ENCODE peak calls at places on chromosomes 13 and 19, in six cellular contexts. F is lower leg skin, C is mucosa of descending colon, H is AG09309, S is epithelial cell of proximal tubule, V is thoracic aorta. M is an unnamed sample.
A peak's percentile ranks its signal among the peaks of the same experiment; 100 is the strongest.

GRCh38 chr19:18674616-18675015 is 8.9 kb upstream of the CRTC1 start:
- DNase-seq in F (no peak), C (no peak), H (no peak), S (no peak), V (no peak), M (peak; percentile 39)

GRCh38 chr19:12703056-12703455 is 6.6 kb upstream of the FBXW9 start:
- DNase-seq in F (no peak), C (no peak), H (no peak), S (no peak), V (no peak), M (peak; percentile 60)

GRCh38 chr13:52983836-52984235 is 44.8 kb upstream of the OLFM4 start:
- DNase-seq in F (no peak), C (no peak), H (no peak), S (no peak), V (no peak), M (no peak)

GRCh38 chr19:5365905-5366304 is 25.3 kb upstream of the PTPRS start:
- DNase-seq in F (no peak), C (no peak), H (no peak), S (no peak), V (no peak), M (no peak)

GRCh38 chr19:4445963-4446668 is 11.5 kb downstream of the UBXN6 start:
- DNase-seq in F (no peak), C (no peak), H (no peak), S (no peak), V (no peak), M (no peak)

GRCh38 chr13:80360298-80360827 is 19.4 kb upstream of the SPRY2 start:
- DNase-seq in F (no peak), C (no peak), H (no peak), S (no peak), V (no peak), M (no peak)

GRCh38 chr13:46728777-46729176 is 68.2 kb downstream of the ESD start:
- DNase-seq in F (no peak), C (no peak), H (no peak), S (no peak), V (no peak), M (peak; percentile 42)

GRCh38 chr19:13038306-13039210 is 43.3 kb downstream of the NFIX start:
- DNase-seq in F (no peak), C (no peak), H (no peak), S (no peak), V (no peak), M (no peak)

GRCh38 chr19:52398091-52398461 is 427 bp downstream of the ZNF528 start:
- DNase-seq in F (no peak), C (peak; percentile 30), H (no peak), S (no peak), V (no peak), M (no peak)

DNA sequence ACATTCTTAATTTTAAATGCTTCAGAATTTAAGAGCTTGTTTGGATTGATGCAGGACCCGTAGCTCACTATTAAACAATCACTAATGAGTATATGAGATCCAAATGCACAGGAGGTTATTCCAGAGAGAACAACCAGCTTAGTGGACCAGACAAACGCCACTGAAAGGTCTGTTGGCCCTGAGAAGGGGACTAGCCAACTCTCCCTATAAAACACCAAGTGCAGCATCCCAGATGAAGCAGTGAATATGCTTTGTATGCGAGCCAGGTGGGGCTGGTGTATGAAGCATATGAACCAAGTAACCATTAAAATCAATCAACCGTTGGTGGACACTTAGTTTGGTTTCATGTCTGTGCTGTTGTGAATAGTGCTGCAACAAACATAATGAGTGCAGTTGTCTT is 9.8 kb upstream of the LILRB1 start:
- DNase-seq in F (no peak), C (no peak), H (no peak), S (no peak), V (no peak), M (no peak)
- H3K4me3 ChIP-seq in F (no peak overlapping the region), C (no peak overlapping the region), H (no peak overlapping the region), S (no peak overlapping the region), V (peak overlapping the region; percentile 1), M (no peak overlapping the region)

GRCh38 chr19:33310606-33311325 is 8.4 kb upstream of the CEBPA start:
- DNase-seq in F (peak; percentile 70), C (peak; percentile 58), H (no peak), S (no peak), V (no peak), M (no peak)
- H3K4me3 ChIP-seq in F (no peak overlapping the region), C (no peak overlapping the region), H (no peak overlapping the region), S (no peak overlapping the region), V (no peak overlapping the region), M (no peak overlapping the region)

GRCh38 chr13:33612641-33613638 is 205.0 kb upstream of the RFC3 start:
- DNase-seq in F (no peak), C (no peak), H (no peak), S (no peak), V (no peak), M (no peak)
- H3K4me3 ChIP-seq in F (no peak overlapping the region), C (no peak overlapping the region), H (no peak overlapping the region), S (no peak overlapping the region), V (no peak overlapping the region), M (no peak overlapping the region)

GRCh38 chr13:113932060-113932459 is 41.8 kb downstream of the C13orf46 start:
- DNase-seq in F (no peak), C (no peak), H (no peak), S (no peak), V (no peak), M (no peak)
- H3K4me3 ChIP-seq in F (no peak overlapping the region), C (no peak overlapping the region), H (no peak overlapping the region), S (no peak overlapping the region), V (no peak overlapping the region), M (no peak overlapping the region)

GRCh38 chr19:46492841-46493235 is 2.8 kb downstream of the PNMA8B start:
- DNase-seq in F (no peak), C (no peak), H (no peak), S (no peak), V (no peak), M (no peak)
- H3K4me3 ChIP-seq in F (no peak overlapping the region), C (no peak overlapping the region), H (no peak overlapping the region), S (no peak overlapping the region), V (peak overlapping the region; percentile 68), M (no peak overlapping the region)

M was measured in cardiac fibroblast.